ENCODE peak calls at places on chromosomes 16 and 17, in six cellular contexts. A is stomach, Q is neural progenitor cell, R is esophagus squamous epithelium, F is fibroblast of lung, J is GM13976. D is an unnamed sample.
A peak's percentile ranks its signal among the peaks of the same experiment; 100 is the strongest.

GRCh38 chr17:76447931-76448652 is 4.9 kb downstream of the UBE2O start:
- DNase-seq in A (no peak), Q (no peak), R (no peak), F (peak; percentile 42), J (no peak), D (no peak)

GRCh38 chr16:25143898-25144297 is 32.4 kb downstream of the LCMT1 start:
- DNase-seq in A (no peak), Q (peak; percentile 26), R (no peak), F (no peak), J (no peak), D (no peak)

GRCh38 chr17:60231691-60232090 is 81.9 kb downstream of the CA4 start:
- DNase-seq in A (no peak), Q (peak; percentile 68), R (no peak), F (peak; percentile 42), J (no peak), D (no peak)

GRCh38 chr16:74936902-74937560 is 47.9 kb downstream of the WDR59 start:
- DNase-seq in A (no peak), Q (no peak), R (no peak), F (peak; percentile 70), J (peak; percentile 47), D (no peak)

GRCh38 chr17:50508573-50509460 is 578 bp downstream of the MYCBPAP start:
- DNase-seq in A (no peak), Q (no peak), R (no peak), F (no peak), J (no peak), D (no peak)

GRCh38 chr17:49842846-49843245 is 5.0 kb downstream of the TAC4 start:
- DNase-seq in A (no peak), Q (no peak), R (no peak), F (no peak), J (no peak), D (no peak)

GRCh38 chr16:57513371-57514102 is 22.8 kb downstream of the CCDC102A start:
- DNase-seq in A (no peak), Q (no peak), R (no peak), F (no peak), J (no peak), D (peak; percentile 52)

GRCh38 chr17:57385975-57386374 is 129.7 kb downstream of the MSI2 start:
- DNase-seq in A (no peak), Q (no peak), R (no peak), F (no peak), J (no peak), D (no peak)

GRCh38 chr16:79312502-79312901 is 288.0 kb downstream of the MAF start:
- DNase-seq in A (no peak), Q (no peak), R (no peak), F (no peak), J (no peak), D (no peak)

GRCh38 chr16:28491080-28491969 is 549 bp downstream of the CLN3 start:
- DNase-seq in A (no peak), Q (peak; percentile 64), R (no peak), F (no peak), J (peak; percentile 41), D (peak; percentile 45)

GRCh38 chr17:66691644-66692500 is 143.0 kb upstream of the CACNG5 start:
- DNase-seq in A (no peak), Q (no peak), R (no peak), F (no peak), J (no peak), D (no peak)

GRCh38 chr17:62681939-62682381 is 54.5 kb downstream of the MRC2 start:
- DNase-seq in A (no peak), Q (no peak), R (no peak), F (no peak), J (no peak), D (no peak)

GRCh38 chr17:63140255-63140654 is 174.2 kb downstream of the TANC2 start:
- DNase-seq in A (no peak), Q (no peak), R (no peak), F (no peak), J (no peak), D (no peak)

GRCh38 chr17:7261377-7262191 is 694 bp downstream of the CLDN7 start:
- DNase-seq in A (no peak), Q (no peak), R (no peak), F (no peak), J (peak; percentile 71), D (peak; percentile 25)

GRCh38 chr16:28538733-28539596 is at the start of gene NUPR1:
- DNase-seq in A (peak; percentile 95), Q (no peak), R (peak; percentile 34), F (peak; percentile 96), J (no peak), D (no peak)

GRCh38 chr17:81931189-81931556 is 3.6 kb upstream of the MAFG start:
- DNase-seq in A (no peak), Q (no peak), R (no peak), F (no peak), J (no peak), D (no peak)

GRCh38 chr16:2500937-2501750 is 12.6 kb upstream of the ATP6V0C start:
- DNase-seq in A (peak; percentile 83), Q (peak; percentile 91), R (no peak), F (peak; percentile 58), J (peak; percentile 92), D (peak; percentile 94)

GRCh38 chr16:1772362-1772907 is at the start of gene EME2:
- DNase-seq in A (no peak), Q (peak; percentile 54), R (no peak), F (peak; percentile 40), J (no peak), D (peak; percentile 37)

GRCh38 chr16:30821891-30822290 is 34.9 kb upstream of the ZNF629 start:
- DNase-seq in A (no peak), Q (no peak), R (no peak), F (no peak), J (no peak), D (no peak)

GRCh38 chr17:77107506-77108433 is 33.0 kb upstream of the SEC14L1 start:
- DNase-seq in A (no peak), Q (no peak), R (no peak), F (peak; percentile 38), J (peak; percentile 76), D (no peak)

GRCh38 chr16:76214856-76215255 is 62.3 kb upstream of the CNTNAP4 start:
- DNase-seq in A (no peak), Q (no peak), R (no peak), F (no peak), J (no peak), D (no peak)

GRCh38 chr17:1720856-1721386 is 3.6 kb upstream of the WDR81 start:
- DNase-seq in A (peak; percentile 72), Q (peak; percentile 64), R (no peak), F (peak; percentile 41), J (peak; percentile 58), D (peak; percentile 73)

GRCh38 chr17:80364091-80364691 is 50.8 kb upstream of the ENDOV start:
- DNase-seq in A (no peak), Q (peak; percentile 63), R (no peak), F (no peak), J (no peak), D (peak; percentile 53)

GRCh38 chr17:57104461-57105175 is 19.6 kb downstream of the AKAP1 start:
- DNase-seq in A (no peak), Q (no peak), R (no peak), F (peak; percentile 48), J (no peak), D (no peak)

GRCh38 chr16:4244254-4244812 is 2.5 kb upstream of the SRL start:
- DNase-seq in A (peak; percentile 62), Q (peak; percentile 82), R (no peak), F (no peak), J (no peak), D (no peak)

GRCh38 chr17:34733351-34733750 is 154.0 kb downstream of the TMEM132E start:
- DNase-seq in A (no peak), Q (no peak), R (no peak), F (no peak), J (no peak), D (no peak)

GRCh38 chr17:67689534-67690177 is 28.1 kb upstream of the NOL11 start:
- DNase-seq in A (peak; percentile 44), Q (peak; percentile 75), R (no peak), F (peak; percentile 48), J (peak; percentile 82), D (peak; percentile 46)

GRCh38 chr16:50156590-50156989 is 3.5 kb downstream of the TENT4B start:
- DNase-seq in A (no peak), Q (no peak), R (no peak), F (no peak), J (no peak), D (no peak)

GRCh38 chr16:58036943-58037342 is 11.4 kb downstream of the MMP15 start:
- DNase-seq in A (no peak), Q (no peak), R (no peak), F (no peak), J (no peak), D (no peak)

GRCh38 chr16:73046484-73047214 is 1.3 kb downstream of the ZFHX3 start:
- DNase-seq in A (no peak), Q (no peak), R (no peak), F (no peak), J (no peak), D (no peak)

GRCh38 chr16:30896203-30896889 is at the start of gene CTF1:
- DNase-seq in A (peak; percentile 56), Q (peak; percentile 92), R (no peak), F (peak; percentile 88), J (no peak), D (peak; percentile 76)

GRCh38 chr17:78117027-78117981 is 11.3 kb downstream of the TMC6 start:
- DNase-seq in A (peak; percentile 60), Q (peak; percentile 50), R (no peak), F (peak; percentile 20), J (no peak), D (peak; percentile 54)
- TF ChIP-seq CTCF in A (no peak), Q (peak; percentile 63), R (peak; percentile 63), F (peak; percentile 23), J (no peak), D (peak; percentile 24)

GRCh38 chr16:66211651-66212050 is 154.8 kb upstream of the CDH5 start:
- DNase-seq in A (no peak), Q (no peak), R (no peak), F (no peak), J (no peak), D (no peak)
- TF ChIP-seq CTCF in A (no peak), Q (no peak), R (no peak), F (no peak), J (no peak), D (no peak)

GRCh38 chr17:74853048-74853397 is 6.7 kb downstream of the GRIN2C start:
- DNase-seq in A (no peak), Q (no peak), R (no peak), F (no peak), J (no peak), D (no peak)

GRCh38 chr17:74850914-74851313 is 8.8 kb downstream of the GRIN2C start:
- DNase-seq in A (no peak), Q (no peak), R (no peak), F (no peak), J (no peak), D (no peak)

GRCh38 chr17:74852237-74853047 is 7.2 kb downstream of the GRIN2C start:
- DNase-seq in A (no peak), Q (peak; percentile 93), R (no peak), F (peak; percentile 19), J (peak; percentile 90), D (peak; percentile 81)

GRCh38 chr17:74850310-74850709 is 9.4 kb downstream of the GRIN2C start:
- DNase-seq in A (no peak), Q (no peak), R (no peak), F (no peak), J (no peak), D (no peak)

GRCh38 chr17:74851612-74852236 is 8.0 kb downstream of the GRIN2C start:
- DNase-seq in A (no peak), Q (no peak), R (no peak), F (no peak), J (no peak), D (no peak)
- TF ChIP-seq CTCF in A (no peak), Q (no peak), R (no peak), F (no peak), J (no peak), D (no peak)

GRCh38 chr17:556431-556995 is 158.1 kb downstream of the VPS53 start:
- DNase-seq in A (no peak), Q (peak; percentile 3), R (no peak), F (peak; percentile 19), J (no peak), D (no peak)
- TF ChIP-seq CTCF in A (no peak), Q (peak; percentile 15), R (no peak), F (no peak), J (no peak), D (no peak)

D was measured in nephron progenitor cell.